ENCODE peak calls at places on chromosome 11, in eight cellular contexts. K, C, Q, I, D, S, Y and O are unnamed samples.

GRCh38 chr11:65277878-65278277 is 16.1 kb downstream of the POLA2 start:
- DNase-seq in I (no peak), Y (no peak), D (no peak), S (no peak), Q (no peak), K (no peak), C (no peak), O (no peak)

GRCh38 chr11:561148-562003 is 606 bp downstream of the RASSF7 start:
- DNase-seq in I (no peak), D (no peak), K (no peak), Y (peak; percentile 67), C (no peak), S (peak; percentile 68), Q (no peak), O (peak; percentile 45)

GRCh38 chr11:541433-541885 is 4.1 kb downstream of the LRRC56 start:
- DNase-seq in D (no peak), S (no peak), C (no peak), K (no peak), Q (no peak), Y (no peak), I (no peak), O (no peak)

GRCh38 chr11:7603031-7603781 is 70.1 kb downstream of the CYB5R2 start:
- DNase-seq in K (peak; percentile 80), Q (no peak), D (no peak), I (no peak), Y (no peak), C (no peak), S (no peak), O (no peak)

GRCh38 chr11:65083134-65083833 is 556 bp downstream of the CDCA5 start:
- DNase-seq in D (no peak), Y (no peak), Q (no peak), S (no peak), K (no peak), I (no peak), C (no peak), O (no peak)

GRCh38 chr11:74923125-74923524 is 25.8 kb downstream of the XRRA1 start:
- DNase-seq in I (no peak), D (no peak), S (no peak), K (no peak), Q (no peak), C (no peak), Y (no peak), O (no peak)

GRCh38 chr11:17513853-17514252 is 30.4 kb downstream of the USH1C start:
- DNase-seq in C (no peak), D (no peak), Y (peak; percentile 21), Q (no peak), S (peak; percentile 31), I (no peak), K (no peak), O (no peak)

GRCh38 chr11:62444271-62444833 is 25.5 kb downstream of the SCGB1A1 start:
- DNase-seq in Y (no peak), S (no peak), D (peak; percentile 19), Q (no peak), C (peak; percentile 44), K (no peak), I (peak; percentile 18), O (no peak)

GRCh38 chr11:118212131-118212725 is 12.6 kb downstream of the JAML start:
- DNase-seq in D (no peak), C (no peak), S (no peak), K (no peak), Q (no peak), Y (no peak), I (no peak), O (no peak)

GRCh38 chr11:61008971-61009370 is 37.5 kb downstream of the CD6 start:
- DNase-seq in D (no peak), C (no peak), K (no peak), I (no peak), Q (no peak), Y (no peak), S (no peak), O (no peak)

GRCh38 chr11:12269104-12269441 is 108.3 kb upstream of the PARVA start:
- DNase-seq in Q (peak; percentile 37), K (no peak), I (no peak), D (no peak), S (peak; percentile 42), C (no peak), Y (no peak), O (no peak)

GRCh38 chr11:37451903-37452302 is 853.9 kb upstream of the RAG2 start:
- DNase-seq in D (no peak), C (no peak), K (no peak), S (no peak), Y (no peak), I (no peak), Q (no peak), O (no peak)

GRCh38 chr11:126338346-126339055 is 17.0 kb upstream of the ST3GAL4 start:
- DNase-seq in Y (no peak), S (no peak), K (no peak), D (no peak), C (peak; percentile 13), I (no peak), Q (no peak), O (no peak)

GRCh38 chr11:103682318-103683184 is 353.9 kb upstream of the DDI1 start:
- DNase-seq in Y (peak; percentile 39), C (peak; percentile 68), D (peak; percentile 21), S (peak; percentile 59), I (peak; percentile 58), Q (peak; percentile 39), K (peak; percentile 57), O (peak; percentile 9)

GRCh38 chr11:127965947-127966668 is 621.2 kb downstream of the ETS1 start:
- DNase-seq in D (no peak), Q (no peak), Y (no peak), C (no peak), S (no peak), I (no peak), K (no peak), O (no peak)

GRCh38 chr11:2101171-2101675 is 38.0 kb downstream of the IGF2 start:
- DNase-seq in Y (no peak), S (no peak), K (no peak), I (no peak), D (no peak), C (no peak), Q (no peak), O (no peak)

GRCh38 chr11:96149743-96150555 is 193.0 kb downstream of the MAML2 start:
- DNase-seq in D (no peak), Q (peak; percentile 85), Y (no peak), K (no peak), C (no peak), I (no peak), S (peak; percentile 61), O (no peak)

GRCh38 chr11:95508219-95508880 is 277.3 kb upstream of the SESN3 start:
- DNase-seq in I (no peak), C (no peak), S (no peak), Y (no peak), K (no peak), Q (no peak), D (no peak), O (no peak)

GRCh38 chr11:77672276-77672675 is 34.7 kb upstream of the CLNS1A start:
- DNase-seq in K (peak; percentile 61), C (no peak), Y (no peak), I (no peak), S (peak; percentile 38), D (no peak), Q (peak; percentile 58), O (no peak)

GRCh38 chr11:36743039-36743438 is 145.0 kb upstream of the RAG2 start:
- DNase-seq in S (no peak), I (no peak), Q (no peak), Y (no peak), D (no peak), C (no peak), K (no peak), O (no peak)

GRCh38 chr11:66158156-66158555 is 88.1 kb downstream of the PACS1 start:
- DNase-seq in S (no peak), Y (no peak), K (no peak), Q (no peak), D (no peak), I (no peak), C (no peak), O (no peak)